ENCODE peak calls at places on chromosomes 7 and 10, in eight cellular contexts. X is Panc1; A is A172; H is A549; W is lung microvascular endothelial cell; L is T-helper 9 cell; Q is COR-L47; O is stimulated activated naive CD4-positive, alpha-beta T cell. R is an unnamed sample.

GRCh38 chr7:140475747-140476333 is 3.5 kb downstream of the MKRN1 start:
- DNase-seq in A (peak), W (peak), H (peak), O (peak), X (no peak), Q (peak), L (peak), R (peak)

GRCh38 chr10:36759111-36759805 is 366.1 kb upstream of the ANKRD30A start:
- DNase-seq in H (peak), Q (no peak), A (peak), X (peak), O (no peak), L (no peak), W (peak), R (no peak)

GRCh38 chr10:21724695-21725371 is 190.8 kb downstream of the MLLT10 start:
- DNase-seq in Q (peak), W (peak), O (peak), A (peak), X (peak), H (peak), L (peak), R (peak)

GRCh38 chr10:132689721-132690360 is 96.1 kb downstream of the NKX6-2 start:
- DNase-seq in O (no peak), W (no peak), H (no peak), L (no peak), A (no peak), Q (no peak), X (no peak), R (no peak)

GRCh38 chr10:105188737-105189463 is 547.8 kb downstream of the SORCS3 start:
- DNase-seq in W (no peak), H (peak), Q (no peak), A (peak), O (no peak), X (no peak), L (no peak), R (peak)

GRCh38 chr7:57403601-57404342 is 46.2 kb upstream of the ZNF716 start:
- DNase-seq in H (no peak), X (no peak), A (no peak), O (no peak), W (no peak), L (no peak), Q (no peak), R (no peak)

GRCh38 chr7:158024881-158025280 is 562.7 kb downstream of the PTPRN2 start:
- DNase-seq in A (no peak), L (no peak), Q (no peak), O (no peak), W (no peak), H (no peak), X (no peak), R (no peak)

GRCh38 chr7:156929789-156930539 is 19.5 kb upstream of the NOM1 start:
- DNase-seq in X (no peak), W (no peak), A (no peak), H (no peak), L (no peak), Q (no peak), O (no peak), R (no peak)

GRCh38 chr10:4656576-4657194 is 169.3 kb upstream of the AKR1E2 start:
- DNase-seq in Q (peak), L (peak), A (peak), H (peak), W (peak), X (no peak), O (peak), R (peak)

GRCh38 chr7:51263631-51264484 is 52.8 kb downstream of the COBL start:
- DNase-seq in Q (no peak), X (no peak), L (no peak), W (no peak), O (no peak), H (no peak), A (no peak), R (peak)

GRCh38 chr10:114413398-114413797 is 9.1 kb upstream of the AFAP1L2 start:
- DNase-seq in X (no peak), O (no peak), H (peak), A (peak), Q (no peak), W (no peak), L (no peak), R (no peak)

GRCh38 chr7:149701495-149702240 is 71.7 kb downstream of the ZNF467 start:
- DNase-seq in O (no peak), A (no peak), H (no peak), X (no peak), L (no peak), Q (no peak), W (no peak), R (no peak)

GRCh38 chr10:21926358-21926890 is 77.1 kb downstream of the DNAJC1 start:
- DNase-seq in O (no peak), L (no peak), Q (no peak), W (no peak), A (peak), X (no peak), H (no peak), R (no peak)

GRCh38 chr10:44577533-44577932 is 192.6 kb upstream of the CXCL12 start:
- DNase-seq in X (no peak), Q (no peak), H (no peak), L (no peak), O (no peak), A (no peak), W (no peak), R (no peak)

GRCh38 chr10:131323880-131324279 is 12.4 kb upstream of the TCERG1L start:
- DNase-seq in H (no peak), Q (no peak), W (no peak), O (no peak), A (no peak), L (no peak), X (no peak), R (no peak)

GRCh38 chr7:140649566-140650205 is 9.1 kb upstream of the DENND2A start:
- DNase-seq in Q (no peak), O (no peak), L (no peak), A (peak), W (peak), H (no peak), X (no peak), R (no peak)

GRCh38 chr10:12418000-12418399 is 68.7 kb downstream of the CAMK1D start:
- DNase-seq in W (no peak), L (no peak), A (no peak), X (no peak), H (no peak), Q (no peak), O (no peak), R (no peak)